ENCODE peak calls at places on chromosomes 1 and 21, in six cellular contexts. O, F, Q, S, C and M are unnamed samples.

GRCh38 chr1:155218854-155219591 is 10.5 kb downstream of the MTX1 start:
- DNase-seq in O (no peak), F (no peak), Q (no peak), S (peak), C (peak), M (peak)

GRCh38 chr21:45555557-45556301 is 13.5 kb upstream of the SLC19A1 start:
- DNase-seq in O (peak), F (no peak), Q (peak), S (peak), C (peak), M (peak)

GRCh38 chr1:40379785-40380452 is 6.4 kb downstream of the SMAP2 start:
- DNase-seq in O (no peak), F (no peak), Q (no peak), S (peak), C (no peak), M (peak)

GRCh38 chr1:166080965-166081870 is 85.6 kb downstream of the FAM78B start:
- DNase-seq in O (no peak), F (no peak), Q (no peak), S (no peak), C (peak), M (peak)

GRCh38 chr21:35611752-35612151 is 448.6 kb downstream of the SETD4 start:
- DNase-seq in O (no peak), F (no peak), Q (no peak), S (no peak), C (no peak), M (peak)

GRCh38 chr21:45222001-45222400 is 65.7 kb downstream of the POFUT2 start:
- DNase-seq in O (no peak), F (no peak), Q (no peak), S (no peak), C (no peak), M (no peak)

GRCh38 chr1:173103006-173103405 is 52.3 kb upstream of the TNFSF18 start:
- DNase-seq in O (no peak), F (no peak), Q (no peak), S (no peak), C (no peak), M (no peak)

GRCh38 chr1:182213163-182213562 is 151.7 kb upstream of the ZNF648 start:
- DNase-seq in O (no peak), F (no peak), Q (no peak), S (no peak), C (no peak), M (no peak)

GRCh38 chr1:118113261-118113660 is 71.8 kb downstream of the SPAG17 start:
- DNase-seq in O (no peak), F (no peak), Q (no peak), S (no peak), C (no peak), M (peak)

GRCh38 chr1:39167632-39168209 is 36.8 kb upstream of the MACF1 start:
- DNase-seq in O (no peak), F (no peak), Q (no peak), S (peak), C (no peak), M (peak)

GRCh38 chr1:41382531-41383090 is 21.4 kb downstream of the FOXO6 start:
- DNase-seq in O (no peak), F (no peak), Q (peak), S (peak), C (peak), M (no peak)

GRCh38 chr1:53350853-53351767 is 23.2 kb upstream of the LRP8 start:
- DNase-seq in O (no peak), F (no peak), Q (peak), S (no peak), C (peak), M (no peak)

GRCh38 chr1:185719021-185719420 is 15.2 kb upstream of the HMCN1 start:
- DNase-seq in O (no peak), F (no peak), Q (no peak), S (peak), C (peak), M (peak)

GRCh38 chr21:15552914-15553491 is 176.8 kb upstream of the USP25 start:
- DNase-seq in O (peak), F (no peak), Q (no peak), S (peak), C (no peak), M (peak)

GRCh38 chr1:3012511-3013291 is 8.6 kb upstream of the ACTRT2 start:
- DNase-seq in O (peak), F (no peak), Q (peak), S (no peak), C (peak), M (no peak)

GRCh38 chr1:59856725-59857338 is 42.1 kb downstream of the HOOK1 start:
- DNase-seq in O (no peak), F (no peak), Q (no peak), S (no peak), C (no peak), M (no peak)

GRCh38 chr1:165832902-165833301 is 5.5 kb downstream of the UCK2 start:
- DNase-seq in O (no peak), F (no peak), Q (no peak), S (no peak), C (no peak), M (no peak)

GRCh38 chr21:38095220-38095619 is 161.6 kb upstream of the KCNJ15 start:
- DNase-seq in O (no peak), F (no peak), Q (no peak), S (no peak), C (no peak), M (no peak)

GRCh38 chr1:192462630-192463029 is 112.9 kb upstream of the RGS1 start:
- DNase-seq in O (no peak), F (no peak), Q (no peak), S (no peak), C (no peak), M (no peak)
- TF ChIP-seq CTCF in O (no peak), F (no peak), Q (no peak), S (no peak), C (no peak), M (no peak)

DNA sequence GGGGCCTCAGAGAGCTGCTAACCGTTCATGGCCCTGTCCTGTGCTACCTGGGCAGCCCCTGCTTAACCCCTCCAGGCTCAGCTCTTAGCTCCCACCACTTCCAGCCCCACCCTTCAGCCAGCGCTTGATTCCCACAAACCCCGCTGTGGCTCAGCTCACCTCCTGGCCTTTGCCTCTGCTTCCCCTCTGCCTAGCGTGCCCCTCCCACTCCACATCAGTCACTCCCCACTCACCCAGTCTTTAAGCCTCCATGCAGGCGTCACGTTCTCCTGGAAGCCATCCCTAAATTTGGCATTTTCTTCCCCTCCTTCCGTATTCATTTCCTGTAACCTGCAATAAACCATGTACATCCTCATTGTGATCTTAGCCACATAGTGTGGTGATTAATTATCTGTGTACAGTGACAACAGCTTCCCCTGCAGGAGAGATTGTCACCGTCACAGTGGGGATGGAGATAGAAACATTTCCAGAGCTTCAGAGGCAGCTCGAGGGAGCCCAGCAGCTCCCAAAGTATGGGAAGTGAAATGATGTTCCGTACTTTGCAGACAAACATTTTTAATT is 65.5 kb downstream of the EPHB2 start:
- DNase-seq in O (no peak), F (no peak), Q (no peak), S (no peak), C (no peak), M (no peak)
- TF ChIP-seq CTCF in O (no peak), F (no peak), Q (no peak), S (no peak), C (no peak), M (no peak)

GRCh38 chr1:200409761-200410565 is at the start of gene ZNF281:
- DNase-seq in O (peak), F (peak), Q (peak), S (peak), C (peak), M (peak)

GRCh38 chr1:200410566-200410878 is 686 bp upstream of the ZNF281 start:
- DNase-seq in O (peak), F (no peak), Q (no peak), S (no peak), C (peak), M (no peak)

GRCh38 chr1:200411406-200412257 is 1.8 kb upstream of the ZNF281 start:
- DNase-seq in O (no peak), F (no peak), Q (no peak), S (no peak), C (peak), M (no peak)

GRCh38 chr1:200406161-200406797 is 3.6 kb downstream of the ZNF281 start:
- DNase-seq in O (no peak), F (no peak), Q (no peak), S (no peak), C (no peak), M (no peak)

GRCh38 chr1:200409203-200409760 is 554 bp downstream of the ZNF281 start:
- DNase-seq in O (peak), F (peak), Q (peak), S (no peak), C (peak), M (peak)
- TF ChIP-seq CTCF in O (no peak), F (peak), Q (no peak), S (peak), C (no peak), M (no peak)

DNA sequence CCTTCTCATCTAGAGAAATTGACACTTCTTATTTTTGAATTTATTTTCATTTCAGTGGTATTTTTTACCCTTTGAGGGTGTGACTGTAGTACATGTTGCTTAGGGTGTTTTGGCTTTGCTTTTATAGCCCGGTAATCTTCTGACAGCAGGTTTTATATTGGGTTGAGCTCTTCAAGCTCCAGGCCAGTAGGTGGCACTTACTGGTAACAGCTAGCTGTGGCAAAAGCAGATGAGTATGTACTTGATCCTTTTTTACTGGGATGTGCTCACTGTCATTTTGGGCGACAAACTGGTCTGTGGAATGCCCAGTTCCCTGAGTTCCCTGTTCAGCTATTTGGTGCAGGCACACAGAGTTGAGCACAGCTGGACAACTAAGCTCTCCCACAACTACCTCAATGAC is 916.2 kb upstream of the B3GALT2 start:
- DNase-seq in O (no peak), F (no peak), Q (no peak), S (no peak), C (peak), M (peak)
- TF ChIP-seq CTCF in O (no peak), F (peak), Q (no peak), S (no peak), C (peak), M (peak)

GRCh38 chr1:153775432-153776311 is 465 bp downstream of the SLC27A3 start:
- DNase-seq in O (peak), F (peak), Q (peak), S (peak), C (peak), M (peak)
- TF ChIP-seq CTCF in O (no peak), F (no peak), Q (no peak), S (no peak), C (no peak), M (no peak)